ENCODE peak calls at places on chromosomes 4 and X, in seven cellular contexts. Y is tibial nerve, K is Peyer's patch, D is psoas muscle, H is endodermal cell, S is osteoblast, C is tibial artery. L is an unnamed sample.

GRCh38 chrX:136577562-136577961 is 45.5 kb downstream of the VGLL1 start:
- DNase-seq in Y (peak; percentile 12), K (peak; percentile 51), D (peak; percentile 42), H (peak; percentile 80), S (peak; percentile 80), C (peak; percentile 28), L (peak; percentile 23)

GRCh38 chrX:2676794-2677675 is 14.1 kb upstream of the CD99 start:
- DNase-seq in Y (no peak), K (no peak), D (no peak), H (no peak), S (peak; percentile 68), C (no peak), L (no peak)

GRCh38 chr4:1661695-1662094 is 22.4 kb downstream of the FAM53A start:
- DNase-seq in Y (no peak), K (no peak), D (no peak), H (no peak), S (peak; percentile 61), C (no peak), L (no peak)

GRCh38 chr4:7989654-7990053 is 50.0 kb upstream of the AFAP1 start:
- DNase-seq in Y (no peak), K (no peak), D (no peak), H (no peak), S (no peak), C (no peak), L (no peak)

GRCh38 chrX:66049056-66049455 is 9.2 kb upstream of the VSIG4 start:
- DNase-seq in Y (no peak), K (no peak), D (no peak), H (no peak), S (no peak), C (no peak), L (no peak)

GRCh38 chrX:153420851-153421599 is 9.8 kb downstream of the ZFP92 start:
- DNase-seq in Y (no peak), K (no peak), D (no peak), H (no peak), S (peak; percentile 13), C (no peak), L (no peak)

GRCh38 chr4:41957634-41958033 is 22.4 kb downstream of the TMEM33 start:
- DNase-seq in Y (no peak), K (no peak), D (no peak), H (no peak), S (peak; percentile 5), C (no peak), L (no peak)

GRCh38 chrX:93591398-93591797 is 82.0 kb downstream of the NAP1L3 start:
- DNase-seq in Y (no peak), K (no peak), D (no peak), H (no peak), S (peak; percentile 56), C (no peak), L (no peak)

GRCh38 chrX:108138814-108139213 is 47.2 kb downstream of the ATG4A start:
- DNase-seq in Y (no peak), K (no peak), D (no peak), H (no peak), S (peak; percentile 18), C (no peak), L (no peak)

GRCh38 chrX:13288671-13289070 is 31.2 kb downstream of the ATXN3L start:
- DNase-seq in Y (no peak), K (no peak), D (no peak), H (no peak), S (no peak), C (no peak), L (no peak)

GRCh38 chr4:182973421-182974340 is 56.5 kb upstream of the DCTD start:
- DNase-seq in Y (no peak), K (no peak), D (no peak), H (no peak), S (peak; percentile 72), C (no peak), L (no peak)

GRCh38 chr4:101833455-101833854 is 42.9 kb downstream of the BANK1 start:
- DNase-seq in Y (no peak), K (no peak), D (no peak), H (no peak), S (no peak), C (no peak), L (no peak)

GRCh38 chr4:85557016-85557901 is 82.3 kb downstream of the ARHGAP24 start:
- DNase-seq in Y (no peak), K (no peak), D (no peak), H (no peak), S (no peak), C (no peak), L (no peak)

GRCh38 chr4:129561886-129562285 is 465.9 kb downstream of the C4orf33 start:
- DNase-seq in Y (no peak), K (no peak), D (no peak), H (no peak), S (no peak), C (no peak), L (no peak)

GRCh38 chrX:10636337-10636736 is 16.0 kb upstream of the MID1 start:
- DNase-seq in Y (no peak), K (no peak), D (no peak), H (peak; percentile 70), S (peak; percentile 37), C (peak; percentile 23), L (no peak)

GRCh38 chr4:118676128-118676527 is 9.1 kb upstream of the METTL14 start:
- DNase-seq in Y (no peak), K (no peak), D (no peak), H (no peak), S (peak; percentile 31), C (no peak), L (no peak)

GRCh38 chr4:173547889-173548288 is 17.9 kb upstream of the HAND2 start:
- DNase-seq in Y (no peak), K (no peak), D (no peak), H (no peak), S (no peak), C (no peak), L (no peak)

GRCh38 chrX:82412851-82413250 is 1095.2 kb upstream of the POU3F4 start:
- DNase-seq in Y (no peak), K (no peak), D (no peak), H (no peak), S (no peak), C (no peak), L (no peak)

GRCh38 chr4:39616651-39617050 is 22.0 kb downstream of the SMIM14 start:
- DNase-seq in Y (no peak), K (no peak), D (no peak), H (no peak), S (no peak), C (no peak), L (no peak)

GRCh38 chr4:54228563-54229501 is at the start of gene PDGFRA:
- DNase-seq in Y (peak; percentile 70), K (no peak), D (peak; percentile 75), H (peak; percentile 53), S (peak; percentile 92), C (peak; percentile 85), L (no peak)

GRCh38 chr4:74618659-74619058 is 173.7 kb downstream of the AREG start:
- DNase-seq in Y (no peak), K (no peak), D (no peak), H (no peak), S (peak; percentile 19), C (no peak), L (no peak)

GRCh38 chr4:168612435-168613139 is 115.7 kb downstream of the PALLD start:
- DNase-seq in Y (no peak), K (no peak), D (no peak), H (no peak), S (peak; percentile 65), C (no peak), L (no peak)

GRCh38 chr4:168993724-168994510 is 16.1 kb downstream of the CBR4 start:
- DNase-seq in Y (no peak), K (no peak), D (no peak), H (no peak), S (peak; percentile 45), C (no peak), L (no peak)

GRCh38 chr4:38930696-38931095 is 63.1 kb downstream of the FAM114A1 start:
- DNase-seq in Y (no peak), K (no peak), D (no peak), H (no peak), S (no peak), C (no peak), L (no peak)

DNA sequence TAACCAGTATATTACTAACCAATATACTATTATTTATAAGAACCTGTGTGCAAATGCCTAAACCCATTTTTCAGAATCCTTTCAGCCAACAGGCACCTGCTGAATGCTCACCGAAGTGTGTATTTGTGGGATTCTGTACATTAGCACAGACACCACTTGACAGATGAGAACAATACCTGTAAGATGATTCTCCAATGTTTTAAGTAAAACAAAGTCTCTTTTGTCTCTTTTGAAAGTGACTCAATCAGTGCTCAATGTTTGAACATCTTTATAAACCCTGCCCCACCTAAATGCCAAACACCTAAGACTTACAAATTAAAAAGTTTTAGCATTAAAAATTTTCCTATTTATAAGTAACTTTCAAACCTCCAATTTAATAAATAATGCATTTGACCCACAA is 763 bp downstream of the ASB9 start:
- DNase-seq in Y (no peak), K (no peak), D (no peak), H (no peak), S (no peak), C (no peak), L (no peak)
- H3K4me3 ChIP-seq in Y (no peak overlapping the region), K (no peak overlapping the region), D (no peak overlapping the region), H (no peak overlapping the region), S (no peak overlapping the region), C (no peak overlapping the region), L (no peak overlapping the region)

GRCh38 chr4:177713454-177713853 is 271.2 kb upstream of the AGA start:
- DNase-seq in Y (no peak), K (no peak), D (no peak), H (no peak), S (no peak), C (no peak), L (no peak)
- TF ChIP-seq CTCF in Y (no peak), K (no peak), D (no peak), H (no peak), S (no peak), C (no peak), L (no peak)

GRCh38 chrX:6990552-6991193 is 156.8 kb upstream of the STS start:
- DNase-seq in Y (no peak), K (no peak), D (no peak), H (no peak), S (no peak), C (no peak), L (no peak)

GRCh38 chrX:6981718-6982406 is 165.7 kb upstream of the STS start:
- DNase-seq in Y (no peak), K (no peak), D (no peak), H (no peak), S (no peak), C (no peak), L (no peak)

GRCh38 chrX:6989858-6990257 is 157.7 kb upstream of the STS start:
- DNase-seq in Y (no peak), K (no peak), D (no peak), H (no peak), S (no peak), C (no peak), L (no peak)

DNA sequence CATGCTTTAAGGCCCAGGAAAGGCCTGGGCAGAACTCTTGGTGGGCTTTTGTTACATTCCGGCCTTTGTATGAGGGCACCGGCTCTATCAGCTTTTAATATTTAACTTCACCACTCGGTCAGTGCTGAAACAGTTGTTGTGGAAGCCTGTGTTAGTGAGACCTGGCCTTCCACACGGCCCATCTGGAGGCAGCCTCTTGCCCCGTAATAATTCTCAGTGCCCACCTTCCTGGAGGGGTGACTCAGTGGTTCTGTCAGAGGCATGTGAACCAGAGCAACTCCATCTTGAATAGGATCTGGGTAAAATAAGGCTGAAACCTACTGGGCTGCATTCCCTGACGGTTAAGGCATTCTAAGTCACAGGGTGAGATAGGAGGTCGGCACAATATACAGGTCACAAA is 162.0 kb upstream of the STS start:
- DNase-seq in Y (no peak), K (no peak), D (no peak), H (no peak), S (no peak), C (no peak), L (no peak)
- H3K27ac ChIP-seq in Y (no peak overlapping the region), K (no peak overlapping the region), D (no peak overlapping the region), H (no peak overlapping the region), S (no peak overlapping the region), C (no peak overlapping the region), L (no peak overlapping the region)

GRCh38 chr4:47538516-47538915 is 53.4 kb downstream of the ATP10D start:
- DNase-seq in Y (no peak), K (no peak), D (no peak), H (no peak), S (no peak), C (no peak), L (no peak)
- H3K4me3 ChIP-seq in Y (no peak overlapping the region), K (no peak overlapping the region), D (no peak overlapping the region), H (no peak overlapping the region), S (no peak overlapping the region), C (no peak overlapping the region), L (no peak overlapping the region)